ENCODE peak calls at places on chromosomes 4 and X, in six cellular contexts. One of them, this sample, is unnamed. For H3K4me1, the result is how much of the 10 kb centered on the place peaks cover.

GRCh38 chr4:162959056-162959455 is 207.6 kb downstream of the NAF1 start:
- DNase-seq in H9: peak
- DNase-seq in mesenchymal stem cell: no peak
- DNase-seq in neuronal stem cell: no peak
- DNase-seq in trophoblast cell: peak
- DNase-seq in IMR-90: no peak
- DNase-seq in this sample: peak

GRCh38 chr4:154807042-154807630 is 26.1 kb downstream of the RBM46 start:
- DNase-seq in H9: no peak
- DNase-seq in mesenchymal stem cell: peak
- DNase-seq in neuronal stem cell: no peak
- DNase-seq in trophoblast cell: no peak
- DNase-seq in IMR-90: peak
- DNase-seq in this sample: peak

GRCh38 chr4:111064342-111064993 is 441.6 kb upstream of the PITX2 start:
- DNase-seq in H9: peak
- DNase-seq in mesenchymal stem cell: peak
- DNase-seq in neuronal stem cell: no peak
- DNase-seq in trophoblast cell: no peak
- DNase-seq in IMR-90: peak
- DNase-seq in this sample: peak

GRCh38 chr4:136302566-136302965 is 1229.7 kb downstream of the PCDH18 start:
- DNase-seq in H9: no peak
- DNase-seq in mesenchymal stem cell: no peak
- DNase-seq in neuronal stem cell: no peak
- DNase-seq in trophoblast cell: no peak
- DNase-seq in IMR-90: no peak
- DNase-seq in this sample: no peak

GRCh38 chrX:130080791-130081367 is 29.4 kb downstream of the ELF4 start:
- DNase-seq in H9: no peak
- DNase-seq in mesenchymal stem cell: no peak
- DNase-seq in neuronal stem cell: no peak
- DNase-seq in trophoblast cell: no peak
- DNase-seq in IMR-90: no peak
- DNase-seq in this sample: no peak

GRCh38 chr4:54668031-54668611 is 10.4 kb downstream of the KIT start:
- DNase-seq in H9: no peak
- DNase-seq in mesenchymal stem cell: no peak
- DNase-seq in neuronal stem cell: no peak
- DNase-seq in trophoblast cell: no peak
- DNase-seq in IMR-90: no peak
- DNase-seq in this sample: peak

GRCh38 chr4:104491826-104492771 is 2.6 kb downstream of the CXXC4 start:
- DNase-seq in H9: peak
- DNase-seq in mesenchymal stem cell: peak
- DNase-seq in neuronal stem cell: peak
- DNase-seq in trophoblast cell: no peak
- DNase-seq in IMR-90: no peak
- DNase-seq in this sample: peak

GRCh38 chr4:78343682-78344081 is 207.9 kb upstream of the ANXA3 start:
- DNase-seq in H9: no peak
- DNase-seq in mesenchymal stem cell: no peak
- DNase-seq in neuronal stem cell: no peak
- DNase-seq in trophoblast cell: no peak
- DNase-seq in IMR-90: no peak
- DNase-seq in this sample: no peak

DNA sequence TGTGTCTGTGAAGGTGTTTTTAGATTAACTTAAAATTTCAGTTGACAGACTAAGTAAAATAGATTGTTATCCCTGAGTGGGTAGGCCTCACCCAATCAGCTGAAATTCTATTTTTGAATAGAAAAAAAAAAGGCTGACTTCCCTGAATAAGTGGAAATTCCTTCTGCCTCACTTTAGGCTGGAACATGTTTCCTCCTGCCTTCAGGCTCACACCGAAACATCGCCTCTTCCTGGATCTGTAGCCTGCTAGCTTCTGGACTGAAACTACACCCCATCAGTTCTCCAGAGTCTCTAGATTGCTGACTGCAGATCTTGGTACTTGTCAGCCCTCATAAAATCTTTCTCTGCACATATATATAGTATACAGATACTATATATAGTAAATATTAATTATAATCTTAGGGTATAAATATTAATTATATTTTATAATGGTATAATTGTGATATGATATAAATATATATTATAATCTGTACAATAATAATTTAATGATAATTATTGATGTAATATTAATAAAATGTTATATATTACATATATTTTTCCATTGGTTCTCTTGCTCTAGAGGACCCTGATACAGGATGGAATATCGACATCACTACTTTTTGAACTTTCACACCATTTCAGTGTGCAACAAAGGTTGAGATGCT is 13.7 kb upstream of the SLIT2 start:
- DNase-seq in H9: no peak
- DNase-seq in mesenchymal stem cell: no peak
- DNase-seq in neuronal stem cell: no peak
- DNase-seq in trophoblast cell: no peak
- DNase-seq in IMR-90: no peak
- DNase-seq in this sample: no peak
- H3K23ac ChIP-seq in H9: no peak
- H3K23ac ChIP-seq in mesenchymal stem cell: no peak
- H3K23ac ChIP-seq in neuronal stem cell: no peak
- H3K23ac ChIP-seq in trophoblast cell: no peak
- H3K23ac ChIP-seq in IMR-90: no peak
- H3K23ac ChIP-seq in this sample: no peak

GRCh38 chr4:3247399-3248177 is 1.4 kb upstream of the MSANTD1 start:
- DNase-seq in H9: no peak
- DNase-seq in mesenchymal stem cell: no peak
- DNase-seq in neuronal stem cell: no peak
- DNase-seq in trophoblast cell: no peak
- DNase-seq in IMR-90: no peak
- DNase-seq in this sample: no peak

GRCh38 chr4:3248178-3248480 is 830 bp upstream of the MSANTD1 start:
- DNase-seq in H9: no peak
- DNase-seq in mesenchymal stem cell: no peak
- DNase-seq in neuronal stem cell: no peak
- DNase-seq in trophoblast cell: no peak
- DNase-seq in IMR-90: no peak
- DNase-seq in this sample: no peak

GRCh38 chr4:3245676-3246075 is 3.3 kb upstream of the MSANTD1 start:
- DNase-seq in H9: no peak
- DNase-seq in mesenchymal stem cell: no peak
- DNase-seq in neuronal stem cell: no peak
- DNase-seq in trophoblast cell: no peak
- DNase-seq in IMR-90: no peak
- DNase-seq in this sample: no peak

GRCh38 chr4:3244747-3245146 is 4.2 kb upstream of the MSANTD1 start:
- DNase-seq in H9: no peak
- DNase-seq in mesenchymal stem cell: no peak
- DNase-seq in neuronal stem cell: no peak
- DNase-seq in trophoblast cell: no peak
- DNase-seq in IMR-90: no peak
- DNase-seq in this sample: no peak

GRCh38 chr4:3246458-3247398 is 2.2 kb upstream of the MSANTD1 start:
- DNase-seq in H9: no peak
- DNase-seq in mesenchymal stem cell: no peak
- DNase-seq in neuronal stem cell: no peak
- DNase-seq in trophoblast cell: no peak
- DNase-seq in IMR-90: no peak
- DNase-seq in this sample: no peak
- H3K4me1 ChIP-seq in H9: under half
- H3K4me1 ChIP-seq in mesenchymal stem cell: under half
- H3K4me1 ChIP-seq in neuronal stem cell: under half
- H3K4me1 ChIP-seq in trophoblast cell: under half
- H3K4me1 ChIP-seq in IMR-90: under half
- H3K4me1 ChIP-seq in this sample: under half

DNA sequence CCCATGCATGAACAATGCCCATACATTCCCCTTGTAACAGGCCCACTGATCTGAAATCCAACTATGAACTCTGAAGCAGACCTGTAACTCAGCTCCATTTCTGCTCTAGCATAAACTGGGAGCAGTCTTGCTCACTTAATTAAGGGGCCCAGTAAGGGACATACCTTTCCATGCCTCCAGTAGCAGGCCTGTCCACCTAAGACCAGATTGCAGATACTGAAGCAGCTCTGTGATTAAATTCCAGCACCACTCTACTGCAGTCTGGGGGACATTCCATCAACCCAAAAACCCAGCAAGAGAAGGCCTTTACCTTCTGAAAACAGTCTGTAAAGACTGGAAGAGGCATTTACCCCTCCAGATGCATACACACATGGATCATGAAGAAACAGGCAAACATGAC is 162.0 kb upstream of the NEIL3 start:
- DNase-seq in H9: no peak
- DNase-seq in mesenchymal stem cell: no peak
- DNase-seq in neuronal stem cell: no peak
- DNase-seq in trophoblast cell: no peak
- DNase-seq in IMR-90: no peak
- DNase-seq in this sample: peak
- H3K23ac ChIP-seq in H9: no peak
- H3K23ac ChIP-seq in mesenchymal stem cell: no peak
- H3K23ac ChIP-seq in neuronal stem cell: no peak
- H3K23ac ChIP-seq in trophoblast cell: no peak
- H3K23ac ChIP-seq in IMR-90: no peak
- H3K23ac ChIP-seq in this sample: no peak

DNA sequence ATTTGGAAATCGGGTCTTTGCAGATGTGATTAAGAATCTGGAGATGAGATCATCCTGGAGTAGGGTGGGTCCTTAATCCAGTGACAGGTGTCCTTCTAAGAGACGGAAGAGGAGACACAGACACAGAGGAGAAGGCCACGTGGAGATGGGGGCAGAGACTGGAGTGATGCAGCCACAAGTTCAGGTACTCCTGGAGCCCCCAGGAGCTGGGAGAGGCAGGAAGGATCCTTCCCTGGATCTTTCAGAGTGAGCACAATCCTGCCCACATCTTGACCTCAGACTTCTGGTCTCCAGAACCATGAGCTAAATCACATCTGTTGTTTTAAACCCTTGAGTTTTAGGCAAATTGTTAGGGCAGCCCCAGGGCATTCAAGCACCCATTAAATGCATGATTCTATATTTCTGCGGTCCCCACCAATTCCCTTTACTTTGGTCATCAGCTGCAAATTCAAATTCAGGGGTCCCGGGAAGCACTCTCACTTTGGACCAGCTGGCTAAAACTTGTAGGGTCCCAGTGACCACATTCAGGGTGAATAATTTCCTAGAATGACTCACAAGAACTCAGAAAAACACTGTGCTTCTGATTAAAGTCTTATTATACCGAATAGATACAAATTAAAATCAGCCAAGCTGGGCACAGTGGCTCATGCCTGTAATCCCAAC is 12.8 kb upstream of the AKAP17A start:
- DNase-seq in H9: no peak
- DNase-seq in mesenchymal stem cell: no peak
- DNase-seq in neuronal stem cell: no peak
- DNase-seq in trophoblast cell: no peak
- DNase-seq in IMR-90: no peak
- DNase-seq in this sample: no peak
- H3K4me1 ChIP-seq in H9: under half
- H3K4me1 ChIP-seq in mesenchymal stem cell: under half
- H3K4me1 ChIP-seq in neuronal stem cell: under half
- H3K4me1 ChIP-seq in trophoblast cell: under half
- H3K4me1 ChIP-seq in IMR-90: under half
- H3K4me1 ChIP-seq in this sample: under half

GRCh38 chr4:26344901-26345300 is 24.1 kb downstream of the RBPJ start:
- DNase-seq in H9: no peak
- DNase-seq in mesenchymal stem cell: no peak
- DNase-seq in neuronal stem cell: no peak
- DNase-seq in trophoblast cell: no peak
- DNase-seq in IMR-90: no peak
- DNase-seq in this sample: no peak

GRCh38 chr4:26345541-26345940 is 24.7 kb downstream of the RBPJ start:
- DNase-seq in H9: no peak
- DNase-seq in mesenchymal stem cell: no peak
- DNase-seq in neuronal stem cell: no peak
- DNase-seq in trophoblast cell: no peak
- DNase-seq in IMR-90: no peak
- DNase-seq in this sample: no peak

GRCh38 chr4:26343041-26343403 is 22.2 kb downstream of the RBPJ start:
- DNase-seq in H9: no peak
- DNase-seq in mesenchymal stem cell: peak
- DNase-seq in neuronal stem cell: no peak
- DNase-seq in trophoblast cell: no peak
- DNase-seq in IMR-90: peak
- DNase-seq in this sample: no peak

GRCh38 chr4:26346203-26346620 is 25.4 kb downstream of the RBPJ start:
- DNase-seq in H9: peak
- DNase-seq in mesenchymal stem cell: peak
- DNase-seq in neuronal stem cell: no peak
- DNase-seq in trophoblast cell: no peak
- DNase-seq in IMR-90: no peak
- DNase-seq in this sample: peak

DNA sequence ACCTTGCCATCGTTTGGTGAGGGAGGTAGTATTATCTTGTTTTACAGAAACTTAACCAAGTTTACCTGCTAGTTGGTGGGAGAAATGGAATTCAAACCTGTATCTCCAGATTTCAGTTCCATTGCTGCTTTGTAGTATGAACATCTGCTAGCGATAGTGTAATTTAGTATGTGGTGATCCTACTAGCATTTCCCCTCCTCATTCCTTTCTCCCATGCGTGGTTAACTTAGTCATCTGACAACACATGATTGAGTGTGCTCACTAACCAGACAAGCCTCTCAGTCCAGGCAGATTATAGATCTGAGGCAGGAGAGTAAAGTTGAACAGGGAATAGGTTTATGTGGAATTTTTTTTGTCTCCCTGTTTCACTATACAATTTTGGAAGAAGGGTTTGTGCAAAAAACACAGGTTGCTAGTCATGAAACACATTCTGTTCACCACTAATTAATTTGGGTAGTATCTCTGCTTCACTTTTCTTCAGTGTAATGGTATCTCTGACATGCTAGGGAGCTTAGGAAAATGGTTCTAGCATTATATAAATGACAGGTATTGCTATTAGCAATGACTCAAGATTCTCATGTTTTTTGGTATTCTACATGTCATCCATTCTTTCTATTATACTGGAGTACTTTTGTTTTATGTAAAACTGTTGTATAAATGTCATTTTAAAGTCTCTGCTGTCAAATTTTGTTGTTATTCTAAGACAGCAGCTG is 21.7 kb downstream of the RBPJ start:
- DNase-seq in H9: no peak
- DNase-seq in mesenchymal stem cell: peak
- DNase-seq in neuronal stem cell: no peak
- DNase-seq in trophoblast cell: peak
- DNase-seq in IMR-90: peak
- DNase-seq in this sample: no peak
- H3K23ac ChIP-seq in H9: no peak
- H3K23ac ChIP-seq in mesenchymal stem cell: no peak
- H3K23ac ChIP-seq in neuronal stem cell: no peak
- H3K23ac ChIP-seq in trophoblast cell: no peak
- H3K23ac ChIP-seq in IMR-90: no peak
- H3K23ac ChIP-seq in this sample: no peak